ENCODE peak calls at places on chromosomes 4 and X, in six cellular contexts. K, M, A, Q, O and V are unnamed samples.

GRCh38 chr4:71550220-71551190 is 211.7 kb downstream of the SLC4A4 start:
- DNase-seq in O (no peak), K (no peak), M (no peak), A (no peak), Q (no peak), V (no peak)

GRCh38 chr4:168731706-168732414 is 235.0 kb downstream of the PALLD start:
- DNase-seq in K (no peak), O (no peak), Q (no peak), M (no peak), A (no peak), V (no peak)

GRCh38 chrX:24759786-24760185 is 66.1 kb downstream of the POLA1 start:
- DNase-seq in M (no peak), O (no peak), Q (no peak), K (no peak), A (no peak), V (no peak)

GRCh38 chr4:26020896-26021295 is 106.9 kb downstream of the SMIM20 start:
- DNase-seq in M (peak; percentile 10), A (no peak), Q (no peak), K (no peak), O (peak; percentile 19), V (no peak)

GRCh38 chr4:113294910-113295309 is 245.5 kb downstream of the ANK2 start:
- DNase-seq in K (no peak), M (no peak), A (no peak), Q (no peak), O (peak; percentile 8), V (no peak)

GRCh38 chrX:16589211-16589610 is 60.7 kb upstream of the S100G start:
- DNase-seq in A (no peak), Q (no peak), O (peak; percentile 74), K (no peak), M (no peak), V (no peak)

GRCh38 chr4:8912089-8912455 is 40.4 kb upstream of the HMX1 start:
- DNase-seq in Q (no peak), A (no peak), O (no peak), M (no peak), K (no peak), V (no peak)

GRCh38 chr4:124151031-124151430 is 561.5 kb downstream of the ANKRD50 start:
- DNase-seq in O (no peak), A (no peak), K (no peak), Q (no peak), M (no peak), V (no peak)

GRCh38 chr4:17111959-17112659 is 213.7 kb upstream of the LDB2 start:
- DNase-seq in A (peak; percentile 34), K (no peak), M (peak; percentile 6), O (no peak), Q (no peak), V (peak; percentile 57)

GRCh38 chr4:151653548-151653918 is 107.3 kb downstream of the GATB start:
- DNase-seq in O (no peak), M (no peak), Q (no peak), K (no peak), A (no peak), V (no peak)

GRCh38 chr4:25867781-25868180 is 5.0 kb upstream of the SEL1L3 start:
- DNase-seq in O (peak; percentile 84), Q (no peak), M (no peak), K (no peak), A (no peak), V (no peak)

GRCh38 chrX:19065535-19065934 is 56.7 kb downstream of the ADGRG2 start:
- DNase-seq in O (no peak), M (no peak), A (no peak), Q (peak; percentile 25), K (no peak), V (peak; percentile 35)

GRCh38 chrX:109732319-109732779 is 708 bp downstream of the ACSL4 start:
- DNase-seq in K (peak; percentile 9), A (peak; percentile 18), O (peak; percentile 62), M (no peak), Q (no peak), V (peak; percentile 59)

GRCh38 chr4:147480891-147481576 is at the start of gene EDNRA:
- DNase-seq in K (peak; percentile 8), Q (no peak), A (no peak), O (no peak), M (no peak), V (no peak)

DNA sequence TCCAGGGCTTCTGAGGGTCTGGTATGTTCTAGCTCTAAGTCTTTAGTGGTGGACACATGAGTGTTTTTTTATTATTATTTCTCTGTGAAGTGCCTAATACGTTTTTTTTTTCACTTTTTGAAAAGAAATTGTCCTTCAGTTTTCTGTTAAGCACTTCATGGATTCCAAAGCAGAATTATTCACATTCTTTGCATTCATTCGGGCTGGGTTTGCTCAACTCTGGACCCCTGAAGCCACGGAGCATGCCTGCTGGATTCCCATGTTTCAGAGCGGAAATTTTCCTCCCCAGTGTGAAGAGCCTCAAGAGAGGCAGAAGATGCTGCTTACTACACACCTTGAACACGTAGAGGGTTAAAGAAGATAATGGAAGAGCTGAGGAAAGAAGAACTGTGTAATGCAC is 107.5 kb downstream of the EGF start:
- DNase-seq in K (no peak), Q (no peak), M (peak; percentile 20), A (no peak), O (no peak), V (no peak)
- TF ChIP-seq MYC in K (no peak), Q (no peak), M (no peak), A (no peak), O (no peak), V (no peak)

DNA sequence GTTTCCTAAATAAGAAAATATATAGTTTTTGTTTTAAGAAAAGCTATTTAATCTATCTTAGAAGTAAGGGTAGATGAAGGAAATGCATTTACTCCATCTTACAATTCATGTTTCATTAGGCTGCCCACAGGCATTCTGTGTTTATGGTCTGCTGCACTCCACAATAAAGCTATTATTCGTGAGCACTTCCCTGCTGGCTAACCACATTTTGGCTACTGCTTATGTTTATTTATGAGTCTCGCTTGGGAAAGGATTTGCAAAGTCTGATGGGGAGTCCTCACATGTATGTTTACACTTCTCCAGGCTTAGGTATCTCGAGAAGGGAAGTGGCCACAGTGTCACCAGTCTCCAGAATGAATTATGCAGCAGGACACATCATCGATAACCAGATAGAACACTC is 260.8 kb upstream of the VCX start:
- DNase-seq in A (no peak), Q (no peak), K (no peak), O (no peak), M (no peak), V (no peak)
- TF ChIP-seq MYC in A (no peak), Q (no peak), K (no peak), O (no peak), M (no peak), V (no peak)

DNA sequence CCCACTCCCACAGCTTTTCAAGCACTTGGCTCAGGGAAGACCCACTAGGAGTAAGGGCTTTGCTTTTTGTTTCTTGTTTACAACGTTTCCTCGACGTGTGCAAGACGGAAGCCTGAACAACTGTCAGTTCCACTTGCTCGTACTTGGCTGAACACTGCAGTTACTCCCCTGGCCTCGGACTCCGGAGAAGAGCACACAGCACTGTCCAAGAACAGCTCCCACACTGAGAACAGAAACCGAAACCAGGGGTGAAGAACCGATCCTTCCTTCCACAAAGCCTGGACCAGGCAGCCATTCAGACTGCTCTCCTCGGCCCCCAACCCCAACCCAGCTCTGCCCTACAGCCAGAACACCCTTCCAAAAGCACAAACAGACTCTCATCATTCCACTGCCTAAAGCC is 25.5 kb downstream of the IRF2 start:
- DNase-seq in O (peak; percentile 25), K (no peak), Q (no peak), A (no peak), M (no peak), V (peak; percentile 14)
- TF ChIP-seq MYC in O (no peak), K (no peak), Q (no peak), A (no peak), M (no peak), V (no peak)

GRCh38 chr4:37219251-37219650 is 25.3 kb upstream of the NWD2 start:
- DNase-seq in K (no peak), O (no peak), Q (no peak), M (no peak), A (no peak), V (no peak)
- TF ChIP-seq MYC in K (no peak), O (no peak), Q (no peak), M (no peak), A (no peak), V (no peak)

GRCh38 chrX:149717803-149718202 is 5.9 kb downstream of the MAGEA11 start:
- DNase-seq in Q (no peak), A (no peak), O (no peak), M (no peak), K (no peak), V (no peak)

GRCh38 chrX:149715468-149715867 is 3.6 kb downstream of the MAGEA11 start:
- DNase-seq in O (no peak), K (no peak), A (no peak), Q (peak; percentile 13), M (no peak), V (no peak)

GRCh38 chrX:149712831-149713230 is 971 bp downstream of the MAGEA11 start:
- DNase-seq in A (no peak), Q (no peak), M (no peak), K (no peak), O (no peak), V (no peak)

GRCh38 chrX:149711545-149712236 is at the start of gene MAGEA11:
- DNase-seq in Q (no peak), A (no peak), K (no peak), O (no peak), M (no peak), V (no peak)

DNA sequence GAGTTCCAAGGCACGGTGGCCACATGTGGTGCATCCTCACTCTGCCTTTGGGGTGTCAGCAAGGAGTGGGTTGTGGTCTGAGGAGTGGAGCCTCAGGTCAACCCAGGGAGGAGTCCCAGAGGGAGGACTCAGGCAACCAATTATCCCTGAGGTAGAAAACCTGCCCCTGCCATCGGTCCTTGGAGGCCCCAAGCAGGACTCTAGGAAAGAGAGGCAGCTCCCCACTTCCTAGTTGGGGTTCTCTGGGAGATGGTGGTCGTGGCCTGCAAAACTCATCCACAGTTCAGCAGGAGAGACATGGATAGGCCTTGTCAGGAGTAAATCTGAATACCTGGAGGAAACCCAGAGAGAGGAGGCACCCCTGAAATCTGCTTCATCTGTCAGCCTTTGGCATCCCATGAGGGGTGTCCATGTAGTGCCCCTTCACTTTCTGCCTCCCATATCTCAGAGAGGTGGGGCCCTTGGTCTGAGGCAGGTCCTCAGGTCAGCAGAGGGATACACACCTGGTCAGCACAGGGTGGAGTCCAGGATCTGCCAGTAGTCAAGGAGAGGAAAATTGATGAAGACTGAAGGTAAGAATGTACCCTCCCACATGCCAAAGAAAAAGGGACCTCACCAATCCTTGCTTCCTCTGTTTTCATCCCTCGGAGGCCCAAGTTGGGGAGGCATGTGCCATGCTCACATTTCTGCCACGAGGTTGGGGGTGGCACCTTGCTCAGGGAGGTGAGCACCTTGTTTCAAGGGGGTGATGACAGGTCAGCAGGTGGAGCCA is 1.6 kb downstream of the MAGEA11 start:
- DNase-seq in M (no peak), O (no peak), A (no peak), K (no peak), Q (no peak), V (no peak)
- TF ChIP-seq MYC in M (no peak), O (no peak), A (no peak), K (no peak), Q (no peak), V (no peak)

GRCh38 chr4:3304831-3305609 is 12.2 kb downstream of the RGS12 start:
- DNase-seq in M (no peak), O (peak; percentile 76), K (no peak), A (no peak), Q (no peak), V (no peak)
- TF ChIP-seq MYC in M (no peak), O (no peak), K (no peak), A (no peak), Q (no peak), V (no peak)